ENCODE peak calls at places on chromosome 9, in six cellular contexts. T is kidney epithelial cell; F is right lobe of liver; Y is A549; W is CD8-positive, alpha-beta T cell; B is Panc1. P is an unnamed sample.

GRCh38 chr9:34253460-34253837 is 74.6 kb downstream of the UBAP1 start:
- DNase-seq in T (no peak), F (no peak), Y (peak; percentile 54), W (no peak), B (no peak), P (no peak)

GRCh38 chr9:112705773-112706427 is 12.0 kb downstream of the INIP start:
- DNase-seq in T (no peak), F (no peak), Y (peak; percentile 48), W (no peak), B (no peak), P (no peak)

GRCh38 chr9:77770340-77770739 is 122.2 kb upstream of the GNA14 start:
- DNase-seq in T (no peak), F (no peak), Y (no peak), W (no peak), B (no peak), P (no peak)

GRCh38 chr9:33153666-33154065 is 13.5 kb downstream of the B4GALT1 start:
- DNase-seq in T (no peak), F (no peak), Y (no peak), W (no peak), B (no peak), P (no peak)

GRCh38 chr9:117763314-117763713 is 59.1 kb downstream of the TLR4 start:
- DNase-seq in T (peak; percentile 25), F (no peak), Y (no peak), W (no peak), B (no peak), P (no peak)

GRCh38 chr9:10059044-10059443 is 553.8 kb downstream of the PTPRD start:
- DNase-seq in T (no peak), F (no peak), Y (peak; percentile 5), W (no peak), B (no peak), P (no peak)

GRCh38 chr9:10785255-10785654 is 172.5 kb upstream of the PTPRD start:
- DNase-seq in T (no peak), F (no peak), Y (no peak), W (no peak), B (no peak), P (no peak)

GRCh38 chr9:121303456-121304451 is 35.8 kb downstream of the GSN start:
- DNase-seq in T (no peak), F (peak; percentile 8), Y (peak; percentile 64), W (no peak), B (no peak), P (no peak)

GRCh38 chr9:120212153-120212852 is 367.7 kb downstream of the CDK5RAP2 start:
- DNase-seq in T (no peak), F (no peak), Y (no peak), W (no peak), B (no peak), P (no peak)

GRCh38 chr9:134545213-134546211 is 96.1 kb upstream of the COL5A1 start:
- DNase-seq in T (no peak), F (no peak), Y (no peak), W (no peak), B (no peak), P (no peak)

GRCh38 chr9:105698348-105698747 is 4.0 kb downstream of the TMEM38B start:
- DNase-seq in T (no peak), F (no peak), Y (no peak), W (no peak), B (no peak), P (no peak)
- TF ChIP-seq CTCF in T (no peak), F (no peak), Y (no peak), W (no peak), B (no peak), P (no peak)

DNA sequence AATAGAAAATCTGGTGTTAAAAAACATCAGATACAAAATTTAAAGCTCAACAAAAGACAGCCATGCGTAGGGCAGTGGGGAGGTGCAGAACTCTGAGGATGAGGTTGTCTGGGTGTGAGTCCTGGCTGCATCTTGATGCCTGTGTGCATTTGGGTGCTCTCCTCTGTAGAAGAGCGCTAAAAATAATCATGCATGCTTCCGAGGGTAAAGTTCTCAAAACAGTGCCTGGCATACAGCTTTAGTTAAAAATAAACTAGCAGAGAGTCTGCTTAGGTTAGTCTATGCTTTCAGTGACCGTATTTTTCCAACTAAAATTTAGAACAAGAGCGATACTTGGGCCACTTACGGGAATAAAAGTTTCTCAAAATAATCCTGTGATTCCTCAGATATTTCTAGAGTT is 55.5 kb upstream of the SPATA31C2 start:
- DNase-seq in T (no peak), F (no peak), Y (no peak), W (no peak), B (no peak), P (no peak)
- H3K4me3 ChIP-seq in T (no peak overlapping the region), F (no peak overlapping the region), Y (no peak overlapping the region), W (no peak overlapping the region), B (no peak overlapping the region), P (no peak overlapping the region)

GRCh38 chr9:131420913-131421312 is 27.0 kb downstream of the PRRC2B start:
- DNase-seq in T (no peak), F (peak; percentile 34), Y (peak; percentile 58), W (no peak), B (no peak), P (no peak)
- TF ChIP-seq CTCF in T (peak; percentile 21), F (no peak), Y (no peak), W (no peak), B (no peak), P (peak; percentile 41)

DNA sequence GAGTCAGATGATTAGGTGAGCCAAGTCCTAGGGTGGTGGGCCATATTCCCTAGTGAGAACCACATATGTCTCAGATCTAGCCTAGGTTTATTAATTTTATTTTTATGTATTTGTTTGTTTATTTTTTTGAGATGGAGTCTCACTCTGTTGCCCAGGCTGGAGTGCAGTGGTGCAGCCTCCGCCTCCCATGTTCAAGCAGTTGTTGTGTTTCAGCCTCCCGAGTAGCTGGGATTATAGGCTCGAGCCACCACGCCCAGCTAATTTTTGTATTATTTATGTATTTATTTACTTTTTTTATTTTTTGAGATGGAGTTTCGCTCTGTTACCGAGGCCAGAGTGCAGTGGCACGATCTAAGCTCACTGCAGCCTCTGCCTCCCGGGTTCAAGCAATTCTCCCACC is 36.0 kb downstream of the NUP188 start:
- DNase-seq in T (no peak), F (no peak), Y (no peak), W (no peak), B (no peak), P (no peak)
- H3K4me3 ChIP-seq in T (no peak overlapping the region), F (no peak overlapping the region), Y (no peak overlapping the region), W (no peak overlapping the region), B (no peak overlapping the region), P (no peak overlapping the region)

DNA sequence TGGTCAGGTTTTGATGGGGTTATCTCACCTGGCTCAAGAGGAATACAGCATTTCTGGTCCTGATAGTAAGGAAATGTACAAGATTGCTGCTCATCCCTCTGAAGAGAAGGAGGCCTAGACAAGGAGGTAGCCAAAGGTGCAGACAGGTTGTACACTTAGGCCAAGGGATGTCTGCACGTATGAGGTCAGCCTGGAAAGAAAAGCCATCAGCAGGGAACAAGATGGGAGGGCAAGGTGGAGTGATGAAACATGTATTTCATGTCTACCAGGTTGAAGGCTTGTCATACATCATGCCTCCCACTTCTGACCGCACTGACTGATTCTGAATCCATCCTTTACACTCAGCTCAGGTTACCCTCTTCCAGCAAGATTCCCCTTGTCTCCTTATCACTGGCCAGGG is 296.8 kb upstream of the VLDLR start:
- DNase-seq in T (no peak), F (no peak), Y (no peak), W (no peak), B (no peak), P (no peak)
- TF ChIP-seq CTCF in T (no peak), F (no peak), Y (no peak), W (no peak), B (no peak), P (no peak)

GRCh38 chr9:18689881-18690280 is 215.9 kb downstream of the ADAMTSL1 start:
- DNase-seq in T (no peak), F (no peak), Y (no peak), W (no peak), B (no peak), P (no peak)

GRCh38 chr9:18692962-18693361 is 219.0 kb downstream of the ADAMTSL1 start:
- DNase-seq in T (no peak), F (no peak), Y (no peak), W (no peak), B (no peak), P (no peak)

GRCh38 chr9:18692240-18692639 is 218.3 kb downstream of the ADAMTSL1 start:
- DNase-seq in T (no peak), F (no peak), Y (no peak), W (no peak), B (no peak), P (no peak)

GRCh38 chr9:18688581-18688980 is 214.6 kb downstream of the ADAMTSL1 start:
- DNase-seq in T (no peak), F (no peak), Y (no peak), W (no peak), B (no peak), P (no peak)

DNA sequence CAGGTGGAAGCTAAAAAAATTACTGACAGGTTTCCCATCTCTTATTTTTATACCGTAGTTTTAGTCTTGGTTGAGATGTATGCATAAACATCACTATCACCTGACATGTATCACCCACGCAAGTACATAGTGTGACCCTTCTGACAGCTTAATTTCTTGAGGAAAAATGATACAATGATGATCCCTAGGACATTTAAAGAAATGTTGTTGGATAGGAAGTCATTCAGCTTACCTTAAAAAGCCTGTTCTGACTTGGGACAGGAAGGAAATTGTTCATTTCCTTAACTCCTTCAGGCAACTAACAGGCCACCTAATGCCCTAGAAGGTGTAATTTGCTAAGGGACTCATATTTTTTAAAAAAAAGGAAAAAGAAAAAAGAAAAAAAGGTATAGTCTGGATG is 215.2 kb downstream of the ADAMTSL1 start:
- DNase-seq in T (no peak), F (no peak), Y (no peak), W (no peak), B (no peak), P (no peak)
- H3K4me3 ChIP-seq in T (no peak overlapping the region), F (no peak overlapping the region), Y (no peak overlapping the region), W (no peak overlapping the region), B (no peak overlapping the region), P (no peak overlapping the region)

GRCh38 chr9:95438958-95439357 is 77.8 kb downstream of the PTCH1 start:
- DNase-seq in T (no peak), F (no peak), Y (no peak), W (no peak), B (no peak), P (no peak)

GRCh38 chr9:95435074-95435728 is 81.6 kb downstream of the PTCH1 start:
- DNase-seq in T (no peak), F (no peak), Y (no peak), W (no peak), B (no peak), P (no peak)

GRCh38 chr9:95440447-95440846 is 76.3 kb downstream of the PTCH1 start:
- DNase-seq in T (no peak), F (no peak), Y (no peak), W (no peak), B (no peak), P (no peak)

GRCh38 chr9:95436416-95436815 is 80.4 kb downstream of the PTCH1 start:
- DNase-seq in T (no peak), F (no peak), Y (no peak), W (no peak), B (no peak), P (no peak)

GRCh38 chr9:95437559-95437958 is 79.2 kb downstream of the PTCH1 start:
- DNase-seq in T (no peak), F (no peak), Y (no peak), W (no peak), B (no peak), P (no peak)
- TF ChIP-seq CTCF in T (no peak), F (no peak), Y (no peak), W (no peak), B (no peak), P (no peak)

P was measured in LNCaP clone FGC.